ENCODE peak calls at places on chromosomes 16 and 17, in nine cellular contexts. J, A, L, Z, Y, W, O, C and G are unnamed samples.

GRCh38 chr16:81623365-81624102 is 155.6 kb upstream of the PLCG2 start:
- DNase-seq in J (peak; percentile 57), A (peak; percentile 38), L (peak; percentile 68), Z (no peak), Y (no peak), W (peak; percentile 61), O (peak; percentile 49), C (peak; percentile 61), G (peak; percentile 26)

GRCh38 chr16:49902908-49903307 is 47.0 kb upstream of the ZNF423 start:
- DNase-seq in J (no peak), A (no peak), L (no peak), Z (no peak), Y (no peak), W (no peak), O (no peak), C (no peak), G (no peak)

GRCh38 chr17:65515959-65516948 is 45.2 kb downstream of the AXIN2 start:
- DNase-seq in J (no peak), A (no peak), L (no peak), Z (no peak), Y (no peak), W (peak; percentile 79), O (no peak), C (no peak), G (no peak)

GRCh38 chr16:85137323-85138072 is 25.2 kb upstream of the CIBAR2 start:
- DNase-seq in J (peak; percentile 93), A (no peak), L (no peak), Z (peak; percentile 96), Y (peak; percentile 79), W (no peak), O (no peak), C (peak; percentile 76), G (no peak)

GRCh38 chr16:57528499-57529323 is 7.7 kb downstream of the CCDC102A start:
- DNase-seq in J (peak; percentile 71), A (no peak), L (no peak), Z (peak; percentile 19), Y (no peak), W (peak; percentile 83), O (no peak), C (no peak), G (no peak)

GRCh38 chr17:40458001-40458791 is 14.9 kb downstream of the IGFBP4 start:
- DNase-seq in J (peak; percentile 62), A (no peak), L (no peak), Z (peak; percentile 50), Y (no peak), W (no peak), O (no peak), C (peak; percentile 72), G (peak; percentile 89)

GRCh38 chr16:76639685-76640289 is 362.6 kb downstream of the CNTNAP4 start:
- DNase-seq in J (no peak), A (no peak), L (no peak), Z (no peak), Y (no peak), W (peak; percentile 78), O (no peak), C (peak; percentile 19), G (peak; percentile 25)

GRCh38 chr17:67422887-67423286 is 45.8 kb downstream of the PITPNC1 start:
- DNase-seq in J (no peak), A (no peak), L (no peak), Z (no peak), Y (no peak), W (no peak), O (no peak), C (no peak), G (no peak)

GRCh38 chr17:31778538-31778937 is 80.5 kb downstream of the COPRS start:
- DNase-seq in J (no peak), A (no peak), L (no peak), Z (no peak), Y (no peak), W (no peak), O (no peak), C (no peak), G (no peak)

GRCh38 chr17:50059759-50060273 is 3.9 kb downstream of the ITGA3 start:
- DNase-seq in J (no peak), A (no peak), L (no peak), Z (no peak), Y (no peak), W (no peak), O (no peak), C (no peak), G (no peak)

GRCh38 chr17:48561894-48562810 is 16.0 kb downstream of the HOXB4 start:
- DNase-seq in J (no peak), A (no peak), L (no peak), Z (no peak), Y (no peak), W (no peak), O (peak; percentile 74), C (no peak), G (no peak)